ENCODE peak calls at places on chromosomes 6 and 20, in seven cellular contexts. E is GM12892, A is H1, K is K562, M is SK-N-SH, Y is GM12878, I is HepG2. U is an unnamed sample.

GRCh38 chr20:25538838-25539665 is 46.3 kb downstream of the NINL start:
- DNase-seq in E (peak; percentile 43), A (no peak), K (no peak), M (no peak), Y (no peak), I (peak; percentile 91), U (no peak)

GRCh38 chr6:74785236-74785635 is 420.6 kb downstream of the COL12A1 start:
- DNase-seq in E (no peak), A (no peak), K (no peak), M (no peak), Y (no peak), I (no peak), U (no peak)

GRCh38 chr6:105250523-105250922 is 70.7 kb upstream of the POPDC3 start:
- DNase-seq in E (no peak), A (no peak), K (no peak), M (no peak), Y (no peak), I (no peak), U (no peak)

GRCh38 chr6:39076993-39077535 is 28.5 kb downstream of the GLP1R start:
- DNase-seq in E (no peak), A (no peak), K (no peak), M (no peak), Y (peak; percentile 30), I (no peak), U (no peak)

GRCh38 chr20:6140947-6141346 is 18.1 kb upstream of the FERMT1 start:
- DNase-seq in E (no peak), A (no peak), K (peak; percentile 6), M (peak; percentile 22), Y (no peak), I (peak; percentile 28), U (no peak)

GRCh38 chr6:18368277-18369105 is 18.7 kb upstream of the RNF144B start:
- DNase-seq in E (no peak), A (no peak), K (peak; percentile 7), M (no peak), Y (no peak), I (no peak), U (no peak)

GRCh38 chr6:72553531-72554202 is 68.2 kb upstream of the KCNQ5 start:
- DNase-seq in E (no peak), A (no peak), K (peak; percentile 64), M (no peak), Y (no peak), I (no peak), U (no peak)

GRCh38 chr6:15502451-15503345 is 160.1 kb downstream of the DTNBP1 start:
- DNase-seq in E (no peak), A (no peak), K (no peak), M (no peak), Y (no peak), I (no peak), U (no peak)

GRCh38 chr6:87772597-87773530 is 70.8 kb upstream of the AKIRIN2 start:
- DNase-seq in E (no peak), A (no peak), K (peak; percentile 34), M (peak; percentile 55), Y (no peak), I (peak; percentile 94), U (no peak)

GRCh38 chr6:74068945-74069570 is 373.1 kb downstream of the CD109 start:
- DNase-seq in E (no peak), A (no peak), K (no peak), M (no peak), Y (no peak), I (no peak), U (no peak)

GRCh38 chr6:27582928-27583725 is 110.2 kb upstream of the ZNF184 start:
- DNase-seq in E (no peak), A (no peak), K (peak; percentile 88), M (peak; percentile 55), Y (no peak), I (peak; percentile 65), U (no peak)

GRCh38 chr20:621115-621756 is 11.1 kb upstream of the TCF15 start:
- DNase-seq in E (no peak), A (no peak), K (no peak), M (no peak), Y (no peak), I (no peak), U (no peak)

GRCh38 chr20:45745015-45745414 is 22.9 kb downstream of the SPINT4 start:
- DNase-seq in E (no peak), A (no peak), K (no peak), M (no peak), Y (no peak), I (no peak), U (no peak)

GRCh38 chr6:46677314-46677654 is 10.4 kb upstream of the TDRD6 start:
- DNase-seq in E (no peak), A (no peak), K (peak; percentile 7), M (no peak), Y (no peak), I (peak; percentile 16), U (no peak)

GRCh38 chr6:122753688-122754056 is 25.8 kb upstream of the FABP7 start:
- DNase-seq in E (no peak), A (no peak), K (no peak), M (no peak), Y (no peak), I (no peak), U (no peak)

GRCh38 chr6:13080462-13081188 is 247.7 kb downstream of the TBC1D7 start:
- DNase-seq in E (no peak), A (no peak), K (no peak), M (no peak), Y (no peak), I (no peak), U (no peak)

GRCh38 chr6:27617046-27617687 is 144.3 kb upstream of the ZNF184 start:
- DNase-seq in E (no peak), A (no peak), K (peak; percentile 46), M (no peak), Y (no peak), I (no peak), U (no peak)

GRCh38 chr6:80541186-80541585 is 434.7 kb downstream of the BCKDHB start:
- DNase-seq in E (no peak), A (no peak), K (no peak), M (no peak), Y (no peak), I (no peak), U (no peak)

GRCh38 chr6:169316651-169317050 is 63.0 kb upstream of the THBS2 start:
- DNase-seq in E (no peak), A (no peak), K (no peak), M (no peak), Y (no peak), I (no peak), U (no peak)

GRCh38 chr20:62602550-62602949 is 39.8 kb upstream of the SLCO4A1 start:
- DNase-seq in E (no peak), A (no peak), K (no peak), M (no peak), Y (no peak), I (no peak), U (no peak)

GRCh38 chr6:14975124-14975815 is 270.6 kb upstream of the JARID2 start:
- DNase-seq in E (no peak), A (no peak), K (peak; percentile 71), M (no peak), Y (no peak), I (no peak), U (no peak)

GRCh38 chr20:1965520-1966278 is 28.2 kb downstream of the PDYN start:
- DNase-seq in E (peak; percentile 54), A (peak; percentile 73), K (peak; percentile 69), M (peak; percentile 84), Y (peak; percentile 19), I (peak; percentile 71), U (peak; percentile 66)

GRCh38 chr6:108587258-108588059 is 26.7 kb downstream of the FOXO3 start:
- DNase-seq in E (no peak), A (no peak), K (peak; percentile 46), M (no peak), Y (no peak), I (peak; percentile 75), U (no peak)
- TF ChIP-seq TAF1 in E (no peak), A (no peak), K (no peak), M (no peak), Y (no peak), I (no peak), U (no peak)

DNA sequence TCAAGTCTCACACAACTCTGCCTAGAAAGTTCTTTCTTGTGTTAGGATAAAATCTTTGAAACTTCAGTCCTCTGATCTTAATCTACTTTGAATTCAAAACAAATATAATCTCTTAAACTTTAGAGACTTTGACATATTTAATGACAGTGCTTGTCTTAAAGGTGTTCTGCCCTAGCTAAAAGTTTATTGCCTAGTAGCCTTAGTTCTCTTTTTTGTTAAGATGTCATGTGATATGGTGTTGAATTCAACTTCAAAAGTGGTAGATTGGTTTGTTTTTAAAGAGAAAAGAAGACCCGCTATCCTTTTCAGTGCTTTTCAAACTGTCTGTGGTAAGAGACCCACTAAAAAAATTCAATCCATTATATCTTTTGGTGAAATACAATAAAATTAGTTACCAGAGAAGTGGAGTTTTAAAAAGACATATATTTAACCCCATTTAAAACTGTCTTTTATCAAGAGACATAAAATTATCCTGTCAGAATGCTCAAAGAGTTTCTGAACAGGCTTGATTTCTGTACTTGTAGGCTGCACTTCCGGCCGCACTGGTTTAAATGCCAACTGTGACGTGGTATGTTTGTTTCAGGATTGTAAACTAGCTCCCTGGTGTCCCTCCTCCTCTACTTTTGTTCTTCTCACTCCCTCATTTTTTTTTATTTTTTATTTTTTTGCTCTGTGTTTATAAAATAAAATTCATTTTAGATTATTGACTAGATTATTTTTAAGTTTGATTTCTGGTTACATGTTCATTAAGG is 76.5 kb downstream of the QKI start:
- DNase-seq in E (no peak), A (no peak), K (no peak), M (no peak), Y (no peak), I (no peak), U (no peak)
- TF ChIP-seq POLR2AphosphoS5 in E (no peak), A (no peak), K (no peak), M (no peak), Y (no peak), I (no peak), U (no peak)

GRCh38 chr6:68059894-68060293 is 575.2 kb upstream of the ADGRB3 start:
- DNase-seq in E (no peak), A (no peak), K (no peak), M (no peak), Y (peak; percentile 15), I (no peak), U (no peak)
- TF ChIP-seq TAF1 in E (no peak), A (no peak), K (no peak), M (no peak), Y (no peak), I (no peak), U (no peak)

DNA sequence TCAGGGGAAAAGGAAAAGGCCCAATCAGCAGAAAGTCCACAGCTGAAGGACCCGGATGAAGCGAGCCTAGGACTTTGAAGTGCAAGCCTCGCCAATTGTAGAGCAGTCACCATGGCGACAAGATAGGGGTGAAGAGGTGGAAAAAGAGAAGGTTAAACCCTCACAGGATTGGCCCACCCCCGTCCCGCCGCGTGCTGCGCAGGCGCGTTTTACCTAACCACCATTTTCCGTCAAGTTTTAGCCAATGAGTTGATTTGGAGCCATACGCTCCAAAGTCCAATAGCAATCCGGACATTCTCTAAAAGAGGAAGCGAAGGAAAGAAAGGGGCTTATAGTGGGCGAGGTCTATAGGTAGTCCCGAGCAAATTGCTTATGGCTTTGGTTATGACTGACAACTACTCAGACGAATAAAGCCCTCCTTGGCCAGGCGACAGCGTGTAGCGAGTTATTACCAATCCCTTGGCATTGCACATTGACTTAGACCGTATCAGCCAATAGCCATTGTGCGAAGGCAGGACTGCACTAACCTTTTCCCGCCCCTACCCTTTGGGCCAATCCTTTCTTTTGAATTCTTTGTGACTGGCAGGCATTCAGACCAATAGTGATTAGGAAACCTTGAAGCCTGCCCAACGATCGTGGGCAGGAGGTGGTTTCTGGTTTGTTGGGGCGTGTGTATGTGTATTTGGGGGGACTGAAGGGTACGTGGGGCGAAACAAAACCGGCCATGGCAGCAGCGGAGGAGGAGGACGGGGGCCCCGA is at the start of gene RNF5:
- DNase-seq in E (peak; percentile 94), A (peak; percentile 91), K (peak; percentile 100), M (peak; percentile 92), Y (peak; percentile 100), I (peak; percentile 100), U (peak; percentile 90)
- TF ChIP-seq POLR2AphosphoS5 in E (no peak), A (peak; percentile 33), K (no peak), M (no peak), Y (no peak), I (peak; percentile 37), U (no peak)

U was measured in GM12891.